ENCODE peak calls at places on chromosomes 5 and 9, in five cellular contexts. L is H9, E is IMR-90, F is neuronal stem cell, P is H1. O is an unnamed sample.

GRCh38 chr5:98796197-98796972 is 22.9 kb downstream of the RGMB start:
- DNase-seq in L (peak; percentile 48), E (peak; percentile 77), F (peak; percentile 63), P (peak; percentile 71), O (peak; percentile 68)

GRCh38 chr9:20903214-20903613 is 128.2 kb downstream of the HACD4 start:
- DNase-seq in L (no peak), E (no peak), F (no peak), P (no peak), O (no peak)

GRCh38 chr5:6638236-6638635 is 5.0 kb downstream of the SRD5A1 start:
- DNase-seq in L (no peak), E (no peak), F (no peak), P (no peak), O (no peak)

GRCh38 chr5:135195267-135195603 is 161.2 kb upstream of the PITX1 start:
- DNase-seq in L (no peak), E (no peak), F (no peak), P (no peak), O (no peak)

GRCh38 chr5:54844905-54845566 is 140.4 kb downstream of the ESM1 start:
- DNase-seq in L (no peak), E (peak; percentile 79), F (peak; percentile 23), P (no peak), O (peak; percentile 64)

GRCh38 chr5:172175263-172175719 is 12.7 kb downstream of the STK10 start:
- DNase-seq in L (no peak), E (no peak), F (no peak), P (no peak), O (no peak)

GRCh38 chr5:179795049-179795862 is 1.5 kb downstream of the LTC4S start:
- DNase-seq in L (peak; percentile 84), E (no peak), F (no peak), P (peak; percentile 72), O (no peak)

GRCh38 chr5:67315802-67316103 is 119.2 kb upstream of the CD180 start:
- DNase-seq in L (no peak), E (no peak), F (no peak), P (no peak), O (no peak)

GRCh38 chr9:14992025-14992424 is 81.8 kb upstream of the FREM1 start:
- DNase-seq in L (no peak), E (no peak), F (no peak), P (no peak), O (no peak)

GRCh38 chr5:95840969-95841368 is 18.4 kb upstream of the GLRX start:
- DNase-seq in L (no peak), E (no peak), F (no peak), P (no peak), O (no peak)

GRCh38 chr5:168611163-168611562 is 32.0 kb upstream of the PANK3 start:
- DNase-seq in L (no peak), E (peak; percentile 21), F (no peak), P (no peak), O (peak; percentile 27)

GRCh38 chr5:180330810-180331646 is 22.1 kb downstream of the GFPT2 start:
- DNase-seq in L (peak; percentile 25), E (peak; percentile 99), F (no peak), P (no peak), O (peak; percentile 99)

GRCh38 chr9:116686135-116686534 is 970 bp upstream of the TRIM32 start:
- DNase-seq in L (no peak), E (peak; percentile 29), F (no peak), P (no peak), O (peak; percentile 30)

GRCh38 chr9:123415593-123415930 is 59.6 kb downstream of the CRB2 start:
- DNase-seq in L (no peak), E (no peak), F (no peak), P (no peak), O (no peak)

GRCh38 chr5:73906277-73906676 is 280.3 kb downstream of the ARHGEF28 start:
- DNase-seq in L (no peak), E (no peak), F (no peak), P (no peak), O (no peak)

GRCh38 chr5:38923661-38924451 is 78.0 kb downstream of the OSMR start:
- DNase-seq in L (no peak), E (peak; percentile 31), F (no peak), P (no peak), O (peak; percentile 62)

GRCh38 chr5:146124580-146124979 is 19.2 kb upstream of the PLAC8L1 start:
- DNase-seq in L (no peak), E (no peak), F (no peak), P (no peak), O (no peak)

GRCh38 chr5:169162407-169162806 is 138.5 kb downstream of the SLIT3 start:
- DNase-seq in L (no peak), E (no peak), F (no peak), P (no peak), O (peak; percentile 7)

GRCh38 chr9:130226112-130226511 is 39.4 kb upstream of the HMCN2 start:
- DNase-seq in L (no peak), E (no peak), F (no peak), P (no peak), O (no peak)

GRCh38 chr5:59793000-59793399 is 100.5 kb downstream of the PDE4D start:
- DNase-seq in L (no peak), E (peak; percentile 71), F (no peak), P (no peak), O (peak; percentile 82)

GRCh38 chr5:170338933-170339779 is 41.6 kb upstream of the LCP2 start:
- DNase-seq in L (peak; percentile 76), E (no peak), F (no peak), P (peak; percentile 72), O (no peak)

GRCh38 chr5:29276371-29276770 is 1917.1 kb upstream of the CDH6 start:
- DNase-seq in L (no peak), E (no peak), F (no peak), P (no peak), O (no peak)

GRCh38 chr5:77076961-77077820 is 9.9 kb downstream of the ZBED3 start:
- DNase-seq in L (peak; percentile 83), E (peak; percentile 58), F (peak; percentile 71), P (peak; percentile 94), O (peak; percentile 65)

GRCh38 chr5:172802585-172803176 is 31.4 kb upstream of the ERGIC1 start:
- DNase-seq in L (no peak), E (peak; percentile 83), F (no peak), P (no peak), O (peak; percentile 78)

GRCh38 chr5:52800394-52801213 is 12.9 kb downstream of the ITGA1 start:
- DNase-seq in L (peak; percentile 61), E (peak; percentile 82), F (no peak), P (peak; percentile 60), O (peak; percentile 87)

GRCh38 chr5:67120032-67120431 is 76.6 kb downstream of the CD180 start:
- DNase-seq in L (no peak), E (no peak), F (no peak), P (no peak), O (no peak)

GRCh38 chr9:117796681-117797080 is 92.5 kb downstream of the TLR4 start:
- DNase-seq in L (no peak), E (no peak), F (no peak), P (no peak), O (peak; percentile 22)

GRCh38 chr5:2102821-2103776 is 220.4 kb upstream of the IRX4 start:
- DNase-seq in L (no peak), E (no peak), F (no peak), P (no peak), O (no peak)

GRCh38 chr9:108831496-108832178 is 24.1 kb downstream of the ACTL7B start:
- DNase-seq in L (no peak), E (no peak), F (no peak), P (no peak), O (no peak)

GRCh38 chr5:66554211-66554610 is 42.0 kb upstream of the MAST4 start:
- DNase-seq in L (no peak), E (no peak), F (no peak), P (no peak), O (no peak)

GRCh38 chr5:81848368-81848767 is 97.5 kb upstream of the SSBP2 start:
- DNase-seq in L (no peak), E (no peak), F (peak; percentile 48), P (no peak), O (peak; percentile 24)

GRCh38 chr5:154190652-154191304 is at the start of gene GALNT10:
- DNase-seq in L (peak; percentile 61), E (peak; percentile 66), F (peak; percentile 54), P (no peak), O (peak; percentile 68)
- H2BK15ac ChIP-seq in L (no peak within 1 kb of the TSS), E (peak within 1 kb of the TSS; percentile 5), F (peak within 1 kb of the TSS; percentile 27), P (no peak within 1 kb of the TSS), O (peak within 1 kb of the TSS; percentile 93)

GRCh38 chr9:36401179-36401740 is 1.2 kb upstream of the RNF38 start:
- DNase-seq in L (peak; percentile 83), E (peak; percentile 61), F (no peak), P (no peak), O (peak; percentile 79)

GRCh38 chr9:36402536-36402935 is 2.5 kb upstream of the RNF38 start:
- DNase-seq in L (no peak), E (no peak), F (no peak), P (no peak), O (no peak)

GRCh38 chr9:36399980-36400331 is at the start of gene RNF38:
- DNase-seq in L (no peak), E (no peak), F (no peak), P (no peak), O (no peak)

GRCh38 chr9:36400332-36401178 is 486 bp upstream of the RNF38 start:
- DNase-seq in L (peak; percentile 84), E (peak; percentile 75), F (peak; percentile 84), P (peak; percentile 89), O (peak; percentile 83)

GRCh38 chr9:36401897-36402480 is 1.9 kb upstream of the RNF38 start:
- DNase-seq in L (no peak), E (no peak), F (no peak), P (no peak), O (no peak)
- H2AFZ ChIP-seq in L (no peak overlapping the region), E (no peak overlapping the region), F (no peak overlapping the region), P (no peak overlapping the region), O (no peak overlapping the region)

GRCh38 chr9:97698865-97699264 is 1.7 kb upstream of the XPA start:
- DNase-seq in L (no peak), E (no peak), F (no peak), P (no peak), O (no peak)
- H2BK15ac ChIP-seq in L (no peak overlapping the region), E (no peak overlapping the region), F (no peak overlapping the region), P (no peak overlapping the region), O (no peak overlapping the region)

GRCh38 chr9:112719292-112719691 is 1.4 kb upstream of the INIP start:
- DNase-seq in L (no peak), E (no peak), F (no peak), P (no peak), O (no peak)
- H2AFZ ChIP-seq in L (no peak overlapping the region), E (no peak overlapping the region), F (no peak overlapping the region), P (no peak overlapping the region), O (no peak overlapping the region)

GRCh38 chr5:126746290-126746689 is 30.6 kb upstream of the LMNB1 start:
- DNase-seq in L (no peak), E (no peak), F (no peak), P (no peak), O (no peak)

GRCh38 chr5:126744842-126745241 is 32.1 kb upstream of the LMNB1 start:
- DNase-seq in L (no peak), E (no peak), F (no peak), P (no peak), O (no peak)

GRCh38 chr5:126745259-126745992 is 31.5 kb upstream of the LMNB1 start:
- DNase-seq in L (peak; percentile 39), E (no peak), F (no peak), P (no peak), O (no peak)

GRCh38 chr5:126742425-126742824 is 34.5 kb upstream of the LMNB1 start:
- DNase-seq in L (no peak), E (no peak), F (no peak), P (no peak), O (no peak)

GRCh38 chr5:126741361-126741760 is 35.6 kb upstream of the LMNB1 start:
- DNase-seq in L (no peak), E (no peak), F (no peak), P (no peak), O (no peak)
- H2BK15ac ChIP-seq in L (no peak overlapping the region), E (no peak overlapping the region), F (no peak overlapping the region), P (no peak overlapping the region), O (no peak overlapping the region)